ENCODE peak calls at places on chromosome 16, in five cellular contexts. R is fibroblast of lung, A is AG04449, E is ovary, T is heart right ventricle. D is an unnamed sample.

GRCh38 chr16:2756288-2757015 is 4.0 kb downstream of the SRRM2 start:
- DNase-seq in R (no peak), A (no peak), E (no peak), T (no peak), D (no peak)

GRCh38 chr16:80084163-80084562 is 456.6 kb upstream of the DYNLRB2 start:
- DNase-seq in R (no peak), A (no peak), E (no peak), T (no peak), D (no peak)

GRCh38 chr16:15502041-15502725 is 67.8 kb downstream of the BMERB1 start:
- DNase-seq in R (peak), A (peak), E (no peak), T (no peak), D (peak)

GRCh38 chr16:4101421-4102275 is 14.6 kb downstream of the ADCY9 start:
- DNase-seq in R (no peak), A (no peak), E (no peak), T (no peak), D (no peak)

GRCh38 chr16:81127051-81127450 is 30.9 kb upstream of the GCSH start:
- DNase-seq in R (no peak), A (peak), E (no peak), T (no peak), D (peak)

GRCh38 chr16:74627506-74628220 is 20.7 kb upstream of the GLG1 start:
- DNase-seq in R (peak), A (no peak), E (peak), T (no peak), D (no peak)

GRCh38 chr16:48182979-48183537 is 27.3 kb upstream of the ABCC12 start:
- DNase-seq in R (no peak), A (no peak), E (no peak), T (no peak), D (no peak)

GRCh38 chr16:31077592-31078199 is 3.5 kb downstream of the ZNF646 start:
- DNase-seq in R (no peak), A (no peak), E (no peak), T (no peak), D (no peak)

GRCh38 chr16:30472328-30472942 is at the start of gene ITGAL:
- DNase-seq in R (no peak), A (no peak), E (peak), T (peak), D (no peak)

GRCh38 chr16:67431805-67432476 is 1.0 kb downstream of the HSD11B2 start:
- DNase-seq in R (no peak), A (no peak), E (no peak), T (no peak), D (no peak)

GRCh38 chr16:10971560-10971961 is 27.2 kb downstream of the CLEC16A start:
- DNase-seq in R (peak), A (peak), E (peak), T (no peak), D (peak)

GRCh38 chr16:53541326-53541725 is 38.3 kb upstream of the AKTIP start:
- DNase-seq in R (no peak), A (no peak), E (no peak), T (no peak), D (no peak)

GRCh38 chr16:5951486-5951885 is 853.9 kb upstream of the EEF2KMT start:
- DNase-seq in R (no peak), A (no peak), E (no peak), T (no peak), D (no peak)

GRCh38 chr16:90048347-90048722 is 28.8 kb downstream of the PRDM7 start:
- DNase-seq in R (no peak), A (no peak), E (no peak), T (no peak), D (no peak)

GRCh38 chr16:77432264-77432663 is 2.6 kb downstream of the ADAMTS18 start:
- DNase-seq in R (no peak), A (no peak), E (no peak), T (no peak), D (no peak)

GRCh38 chr16:15644306-15644961 is 1.5 kb upstream of the MARF1 start:
- DNase-seq in R (no peak), A (no peak), E (no peak), T (no peak), D (no peak)

GRCh38 chr16:4426722-4427372 is 1.2 kb downstream of the DNAJA3 start:
- DNase-seq in R (no peak), A (no peak), E (no peak), T (no peak), D (no peak)

GRCh38 chr16:57653936-57654335 is 14.2 kb upstream of the ADGRG3 start:
- DNase-seq in R (no peak), A (no peak), E (no peak), T (no peak), D (no peak)

GRCh38 chr16:22898131-22898530 is 84.2 kb downstream of the HS3ST2 start:
- DNase-seq in R (no peak), A (no peak), E (no peak), T (no peak), D (no peak)

GRCh38 chr16:21239646-21240045 is 6.1 kb downstream of the ANKS4B start:
- DNase-seq in R (no peak), A (no peak), E (no peak), T (no peak), D (no peak)

GRCh38 chr16:75267631-75268264 is 16.3 kb upstream of the BCAR1 start:
- DNase-seq in R (peak), A (no peak), E (no peak), T (peak), D (no peak)

GRCh38 chr16:6081320-6081976 is 983.9 kb upstream of the EEF2KMT start:
- DNase-seq in R (no peak), A (no peak), E (no peak), T (no peak), D (no peak)

GRCh38 chr16:67653131-67654068 is 6.7 kb downstream of the ACD start:
- DNase-seq in R (no peak), A (no peak), E (no peak), T (peak), D (no peak)

GRCh38 chr16:75379911-75380847 is 53.1 kb downstream of the CFDP1 start:
- DNase-seq in R (no peak), A (no peak), E (no peak), T (no peak), D (no peak)

GRCh38 chr16:23174622-23175021 is 7.9 kb upstream of the SCNN1G start:
- DNase-seq in R (peak), A (no peak), E (no peak), T (no peak), D (no peak)

GRCh38 chr16:88977028-88977844 is at the start of gene CBFA2T3:
- DNase-seq in R (peak), A (no peak), E (peak), T (peak), D (no peak)

GRCh38 chr16:27786221-27786848 is 236.4 kb downstream of the KATNIP start:
- DNase-seq in R (no peak), A (no peak), E (no peak), T (no peak), D (no peak)
- H3K4me3 ChIP-seq in R (no peak), A (no peak), E (no peak), T (no peak), D (no peak)

DNA sequence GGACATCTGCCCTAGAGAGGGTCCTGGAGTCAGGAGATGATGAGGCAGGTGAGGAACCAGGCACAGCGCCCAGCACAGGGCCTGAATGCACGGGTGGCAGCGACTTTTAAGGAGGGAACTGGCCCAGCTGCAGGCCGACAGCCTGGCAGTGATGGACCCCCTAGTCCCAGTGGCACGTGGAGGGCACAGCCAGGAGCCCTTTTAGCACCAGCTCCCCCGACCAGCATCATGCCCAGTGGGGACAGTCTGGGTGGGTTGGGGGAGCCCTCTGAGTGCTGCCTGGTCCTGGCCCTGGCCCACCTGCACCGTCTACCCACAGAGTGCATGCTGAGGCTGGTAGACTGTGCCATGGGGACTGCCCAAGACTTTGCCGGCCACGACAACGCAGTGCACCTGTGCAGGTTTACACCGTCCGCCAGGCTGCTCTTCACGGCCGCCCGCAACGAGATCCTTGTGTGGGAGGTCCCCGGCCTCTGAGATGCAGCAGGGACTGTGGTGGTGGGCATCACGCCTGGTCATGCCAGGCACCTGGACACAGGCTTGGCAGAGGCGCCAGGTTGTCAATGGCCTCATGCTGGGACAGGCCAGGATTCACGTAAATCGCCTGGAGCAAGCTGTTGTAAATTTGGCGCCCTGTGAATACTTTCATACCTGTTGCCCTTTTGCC is 686 bp upstream of the RHOT2 start:
- DNase-seq in R (no peak), A (no peak), E (no peak), T (no peak), D (no peak)
- H3K4me3 ChIP-seq in R (no peak), A (no peak), E (peak), T (peak), D (no peak)

GRCh38 chr16:56450901-56451752 is at the start of the genes NUDT21 and OGFOD1:
- DNase-seq in R (peak), A (peak), E (peak), T (peak), D (peak)
- H3K4me3 ChIP-seq in R (peak), A (peak), E (peak), T (peak), D (peak)

GRCh38 chr16:49876716-49877129 is 20.8 kb upstream of the ZNF423 start:
- DNase-seq in R (no peak), A (no peak), E (peak), T (peak), D (no peak)
- H3K4me3 ChIP-seq in R (no peak), A (no peak), E (peak), T (peak), D (no peak)

DNA sequence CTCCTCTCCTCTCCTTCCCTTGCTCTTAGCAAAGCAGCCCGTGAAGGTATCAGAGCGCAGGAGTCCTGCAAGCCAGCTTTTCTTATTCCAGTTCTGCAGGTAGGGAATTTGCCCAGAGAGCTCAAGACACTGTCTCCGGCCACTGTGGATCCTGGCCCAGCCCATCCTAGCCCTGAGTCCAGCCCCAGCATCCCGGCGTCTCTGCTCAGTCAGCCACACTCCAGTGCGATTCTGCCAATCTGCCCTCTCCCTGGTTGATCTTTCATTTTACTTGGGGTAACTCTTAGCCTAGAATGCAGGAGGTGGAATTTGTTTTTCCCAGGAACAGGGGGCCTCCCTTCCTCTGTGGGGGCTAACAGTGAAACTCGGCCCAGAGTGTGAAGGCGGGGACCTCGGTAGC is 176.9 kb upstream of the GSE1 start:
- DNase-seq in R (no peak), A (no peak), E (peak), T (no peak), D (no peak)
- H3K4me3 ChIP-seq in R (no peak), A (no peak), E (peak), T (no peak), D (no peak)